ENCODE peak calls at places on chromosomes 11 and 22, in four cellular contexts. W is NCI-H1105 treated with DMSO at 0.1 percent for 48 hours, X is Kasumi-1, O is IMR-90. M is an unnamed sample.

GRCh38 chr22:19059481-19060278 is 62.5 kb downstream of the DGCR2 start:
- DNase-seq in W (no peak), X (no peak), O (no peak), M (no peak)

GRCh38 chr11:10683429-10683828 is 10.1 kb downstream of the IRAG1 start:
- DNase-seq in W (no peak), X (no peak), O (no peak), M (no peak)

GRCh38 chr11:132042296-132042695 is 671.9 kb downstream of the NTM start:
- DNase-seq in W (no peak), X (no peak), O (no peak), M (no peak)

GRCh38 chr11:62610403-62610802 is 2.2 kb downstream of the EML3 start:
- DNase-seq in W (no peak), X (no peak), O (no peak), M (no peak)

GRCh38 chr11:119650251-119650650 is 78.7 kb downstream of the NECTIN1 start:
- DNase-seq in W (no peak), X (no peak), O (no peak), M (no peak)

GRCh38 chr11:128964463-128964930 is 21.8 kb upstream of the TP53AIP1 start:
- DNase-seq in W (no peak), X (no peak), O (no peak), M (peak)

GRCh38 chr22:49768511-49768910 is 59.2 kb downstream of the BRD1 start:
- DNase-seq in W (no peak), X (no peak), O (no peak), M (no peak)

GRCh38 chr11:83044958-83045712 is 26.6 kb downstream of the RAB30 start:
- DNase-seq in W (no peak), X (no peak), O (peak), M (peak)

GRCh38 chr11:13347901-13348300 is 70.3 kb downstream of the BMAL1 start:
- DNase-seq in W (no peak), X (no peak), O (no peak), M (no peak)

GRCh38 chr11:66639066-66639813 is 737 bp downstream of the RBM4 start:
- DNase-seq in W (peak), X (peak), O (peak), M (peak)

GRCh38 chr11:126484266-126484665 is 128.8 kb downstream of the ST3GAL4 start:
- DNase-seq in W (no peak), X (no peak), O (peak), M (no peak)

GRCh38 chr22:25987948-25988347 is 181.3 kb upstream of the SEZ6L start:
- DNase-seq in W (no peak), X (peak), O (no peak), M (no peak)

GRCh38 chr11:110715541-110715940 is 3.3 kb upstream of the ARHGAP20 start:
- DNase-seq in W (no peak), X (no peak), O (peak), M (no peak)

GRCh38 chr11:77776455-77776854 is 44.1 kb downstream of the RSF1 start:
- DNase-seq in W (no peak), X (peak), O (peak), M (peak)

GRCh38 chr11:72781313-72782080 is 12.3 kb downstream of the STARD10 start:
- DNase-seq in W (peak), X (no peak), O (no peak), M (no peak)

GRCh38 chr22:45857519-45857918 is 119.4 kb downstream of the WNT7B start:
- DNase-seq in W (no peak), X (no peak), O (no peak), M (no peak)

GRCh38 chr22:34858026-34858425 is 207.9 kb upstream of the ISX start:
- DNase-seq in W (no peak), X (no peak), O (no peak), M (no peak)

GRCh38 chr22:26364066-26365015 is 64.7 kb upstream of the ASPHD2 start:
- DNase-seq in W (peak), X (peak), O (peak), M (peak)

GRCh38 chr11:134361661-134362060 is 29.9 kb downstream of the GLB1L2 start:
- DNase-seq in W (no peak), X (no peak), O (no peak), M (peak)

GRCh38 chr11:13354335-13354734 is 76.7 kb downstream of the BMAL1 start:
- DNase-seq in W (no peak), X (peak), O (peak), M (peak)

GRCh38 chr22:42577623-42578240 is 24.0 kb downstream of the SERHL2 start:
- DNase-seq in W (no peak), X (no peak), O (no peak), M (no peak)

GRCh38 chr11:24828938-24829337 is 332.1 kb downstream of the LUZP2 start:
- DNase-seq in W (no peak), X (no peak), O (no peak), M (no peak)

GRCh38 chr22:19396934-19397728 is 34.4 kb downstream of the HIRA start:
- DNase-seq in W (no peak), X (no peak), O (no peak), M (no peak)

GRCh38 chr11:105181100-105181499 is 41.5 kb upstream of the CARD18 start:
- DNase-seq in W (no peak), X (peak), O (peak), M (peak)

GRCh38 chr11:100942016-100942415 is 187.6 kb downstream of the PGR start:
- DNase-seq in W (peak), X (no peak), O (peak), M (peak)

GRCh38 chr22:28799125-28799833 is 1.1 kb downstream of the XBP1 start:
- DNase-seq in W (peak), X (peak), O (peak), M (peak)

GRCh38 chr11:63682045-63682915 is 980 bp downstream of the RTN3 start:
- DNase-seq in W (peak), X (peak), O (no peak), M (peak)

GRCh38 chr11:1916986-1917522 is 2.4 kb upstream of the TNNT3 start:
- DNase-seq in W (no peak), X (no peak), O (no peak), M (no peak)

GRCh38 chr11:20031155-20032001 is 128.9 kb downstream of the DBX1 start:
- DNase-seq in W (no peak), X (no peak), O (peak), M (peak)

GRCh38 chr11:8261316-8261715 is 2.4 kb downstream of the LMO1 start:
- DNase-seq in W (no peak), X (no peak), O (no peak), M (no peak)

GRCh38 chr11:90318651-90319050 is 95.8 kb upstream of the CHORDC1 start:
- DNase-seq in W (no peak), X (no peak), O (no peak), M (no peak)

GRCh38 chr11:126963603-126964353 is 36.8 kb downstream of the KIRREL3 start:
- DNase-seq in W (no peak), X (no peak), O (peak), M (no peak)

GRCh38 chr11:41978951-41979350 is 519.5 kb upstream of the LRRC4C start:
- DNase-seq in W (no peak), X (no peak), O (no peak), M (no peak)

GRCh38 chr22:44691796-44692661 is 10.0 kb upstream of the PRR5 start:
- DNase-seq in W (no peak), X (no peak), O (no peak), M (no peak)

GRCh38 chr22:30078320-30079311 is 1.6 kb upstream of the HORMAD2 start:
- DNase-seq in W (no peak), X (peak), O (no peak), M (no peak)

GRCh38 chr11:118646393-118646792 is 33.1 kb downstream of the TREH start:
- DNase-seq in W (no peak), X (no peak), O (no peak), M (no peak)

GRCh38 chr11:97332271-97332670 is 942.5 kb downstream of the JRKL start:
- DNase-seq in W (peak), X (no peak), O (no peak), M (no peak)

GRCh38 chr11:128210148-128210940 is 377.0 kb downstream of the ETS1 start:
- DNase-seq in W (peak), X (no peak), O (peak), M (peak)

GRCh38 chr11:45252877-45253276 is 33.3 kb downstream of the SYT13 start:
- DNase-seq in W (no peak), X (no peak), O (no peak), M (no peak)